ENCODE peak calls at places on chromosomes 5 and 9, in four cellular contexts. Z is T-helper 9 cell, F is activated T-cell treated with anti-CD3 and anti-CD28 coated beads for 48 hours, A is caudate nucleus. N is an unnamed sample.

GRCh38 chr5:168669156-168669555 is 90.0 kb upstream of the PANK3 start:
- DNase-seq in Z (no peak), F (no peak), A (no peak), N (no peak)

GRCh38 chr9:125137200-125137599 is 6.1 kb downstream of the SCAI start:
- DNase-seq in Z (no peak), F (no peak), A (no peak), N (no peak)

GRCh38 chr5:124952079-124952478 is 205.6 kb upstream of the ZNF608 start:
- DNase-seq in Z (no peak), F (no peak), A (no peak), N (no peak)

GRCh38 chr9:137602661-137603060 is 2.8 kb upstream of the ARRDC1 start:
- DNase-seq in Z (no peak), F (no peak), A (no peak), N (peak)

GRCh38 chr5:127302509-127302908 is 11.9 kb downstream of the MEGF10 start:
- DNase-seq in Z (no peak), F (no peak), A (no peak), N (no peak)

GRCh38 chr5:142584843-142585242 is 101.0 kb downstream of the FGF1 start:
- DNase-seq in Z (no peak), F (no peak), A (no peak), N (no peak)

GRCh38 chr9:126514037-126514821 is 99.5 kb upstream of the LMX1B start:
- DNase-seq in Z (peak), F (peak), A (no peak), N (no peak)

GRCh38 chr9:91560301-91560700 is 136.7 kb upstream of the NFIL3 start:
- DNase-seq in Z (no peak), F (no peak), A (no peak), N (no peak)

GRCh38 chr5:155193018-155193417 is 179.5 kb downstream of the KIF4B start:
- DNase-seq in Z (no peak), F (no peak), A (no peak), N (no peak)

GRCh38 chr5:173567548-173567947 is 48.9 kb downstream of the BOD1 start:
- DNase-seq in Z (no peak), F (no peak), A (no peak), N (no peak)

GRCh38 chr9:19922476-19923118 is 133.8 kb upstream of the SLC24A2 start:
- DNase-seq in Z (no peak), F (no peak), A (no peak), N (peak)

GRCh38 chr5:171891150-171891549 is 105.5 kb downstream of the SMIM23 start:
- DNase-seq in Z (no peak), F (no peak), A (no peak), N (no peak)

GRCh38 chr9:70382709-70383605 is 31.5 kb downstream of the KLF9 start:
- DNase-seq in Z (no peak), F (no peak), A (no peak), N (no peak)

GRCh38 chr9:94632736-94633135 is 6.6 kb downstream of the FBP1 start:
- DNase-seq in Z (no peak), F (no peak), A (no peak), N (no peak)

GRCh38 chr9:96136992-96137665 is 164.8 kb downstream of the HSD17B3 start:
- DNase-seq in Z (no peak), F (no peak), A (no peak), N (no peak)

GRCh38 chr5:37495668-37496067 is 116.5 kb downstream of the WDR70 start:
- DNase-seq in Z (no peak), F (no peak), A (no peak), N (no peak)

GRCh38 chr5:91076138-91076537 is 307.0 kb downstream of the ARRDC3 start:
- DNase-seq in Z (no peak), F (no peak), A (no peak), N (no peak)

GRCh38 chr5:65468633-65469032 is 13.1 kb downstream of the ADAMTS6 start:
- DNase-seq in Z (no peak), F (no peak), A (no peak), N (no peak)

GRCh38 chr5:25345240-25345771 is 700.5 kb upstream of the CDH10 start:
- DNase-seq in Z (no peak), F (no peak), A (no peak), N (no peak)

N was measured in Kasumi-1.